ENCODE peak calls at places on chromosomes 7 and 10, in five cellular contexts. R is Caco-2, T is fibroblast of pulmonary artery, K is GM12865, L is AG10803. I is an unnamed sample.

GRCh38 chr7:99395616-99396327 is 12.6 kb downstream of the PDAP1 start:
- DNase-seq in R (no peak), K (no peak), T (no peak), L (no peak), I (no peak)

GRCh38 chr10:95835149-95835860 is 72.5 kb upstream of the CC2D2B start:
- DNase-seq in T (no peak), L (peak), R (no peak), K (peak), I (no peak)

GRCh38 chr7:108723343-108723957 is 153.8 kb downstream of the DNAJB9 start:
- DNase-seq in R (no peak), K (no peak), L (no peak), T (no peak), I (no peak)

GRCh38 chr10:21432266-21432665 is 93.2 kb downstream of the SKIDA1 start:
- DNase-seq in T (no peak), R (peak), L (no peak), K (no peak), I (no peak)

GRCh38 chr7:12788591-12788990 is 101.2 kb downstream of the ARL4A start:
- DNase-seq in L (no peak), K (no peak), T (no peak), R (no peak), I (no peak)

GRCh38 chr7:91164531-91164930 is 99.7 kb upstream of the FZD1 start:
- DNase-seq in K (no peak), L (peak), T (no peak), R (no peak), I (no peak)

GRCh38 chr7:130275826-130276291 is 9.2 kb downstream of the CPA2 start:
- DNase-seq in T (no peak), L (peak), R (no peak), K (no peak), I (no peak)

GRCh38 chr7:46565257-46565656 is 644.2 kb upstream of the IGFBP3 start:
- DNase-seq in R (no peak), T (no peak), L (no peak), K (peak), I (no peak)

GRCh38 chr7:39566056-39566921 is at the start of gene YAE1:
- DNase-seq in R (peak), K (peak), L (peak), T (peak), I (peak)

GRCh38 chr10:33653584-33654367 is 319.3 kb upstream of the NRP1 start:
- DNase-seq in L (peak), K (no peak), T (peak), R (no peak), I (no peak)

GRCh38 chr10:26739087-26739631 is 41.7 kb downstream of the PDSS1 start:
- DNase-seq in L (no peak), R (no peak), K (peak), T (no peak), I (no peak)

GRCh38 chr10:132306951-132307751 is 599 bp downstream of the STK32C start:
- DNase-seq in K (peak), L (no peak), R (peak), T (peak), I (peak)

GRCh38 chr10:26939957-26940354 is 79.2 kb upstream of the ABI1 start:
- DNase-seq in R (no peak), L (no peak), T (no peak), K (no peak), I (no peak)

GRCh38 chr10:78336402-78336791 is 302.7 kb downstream of the RPS24 start:
- DNase-seq in K (no peak), R (no peak), T (peak), L (peak), I (no peak)

GRCh38 chr10:122422266-122422980 is 32.0 kb upstream of the ARMS2 start:
- DNase-seq in T (no peak), K (no peak), R (no peak), L (no peak), I (no peak)

GRCh38 chr7:116177009-116177408 is 33.3 kb upstream of the TES start:
- DNase-seq in L (peak), K (no peak), R (no peak), T (peak), I (no peak)

GRCh38 chr7:116172353-116172752 is 38.0 kb upstream of the TES start:
- DNase-seq in L (peak), R (no peak), K (no peak), T (no peak), I (no peak)

GRCh38 chr7:116171094-116171493 is 39.2 kb upstream of the TES start:
- DNase-seq in T (peak), L (no peak), R (no peak), K (no peak), I (no peak)

GRCh38 chr7:116170180-116170579 is 40.2 kb upstream of the TES start:
- DNase-seq in T (no peak), K (no peak), L (no peak), R (no peak), I (peak)

GRCh38 chr7:116173051-116174028 is 37.0 kb upstream of the TES start:
- DNase-seq in L (peak), R (peak), K (peak), T (peak), I (peak)
- TF ChIP-seq CTCF in L (peak), R (peak), K (peak), T (peak), I (peak)

DNA sequence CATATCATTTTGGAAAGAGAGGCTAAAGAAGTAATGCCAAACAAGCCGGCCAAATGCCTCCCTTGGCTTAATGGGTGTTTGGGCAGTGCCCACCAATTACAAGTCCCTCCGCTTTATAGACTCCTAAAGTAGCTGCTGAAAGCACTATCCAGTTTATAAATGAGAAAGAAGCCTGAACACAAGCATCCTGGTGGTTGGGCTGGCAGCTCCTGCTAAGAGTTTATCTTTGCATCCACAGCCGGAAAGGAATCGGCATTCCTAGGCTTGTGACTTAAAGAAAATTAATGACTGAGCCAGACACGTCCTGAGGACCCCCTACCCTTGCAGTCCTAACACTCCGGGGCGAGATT is 13.1 kb upstream of the NKX2-3 start:
- DNase-seq in R (no peak), T (no peak), L (no peak), K (no peak), I (no peak)
- H3K4me3 ChIP-seq in R (no peak), T (no peak), L (no peak), K (no peak), I (no peak)

GRCh38 chr10:1359599-1359955 is 303.4 kb downstream of the WDR37 start:
- DNase-seq in L (no peak), K (no peak), T (no peak), R (no peak), I (no peak)

GRCh38 chr10:1360581-1361164 is 304.5 kb downstream of the WDR37 start:
- DNase-seq in R (no peak), K (no peak), T (no peak), L (no peak), I (no peak)

GRCh38 chr10:1361411-1362105 is 305.4 kb downstream of the WDR37 start:
- DNase-seq in T (no peak), R (no peak), K (no peak), L (no peak), I (no peak)

GRCh38 chr10:1358860-1359598 is 302.8 kb downstream of the WDR37 start:
- DNase-seq in R (peak), K (no peak), T (no peak), L (no peak), I (no peak)

GRCh38 chr10:1360011-1360580 is 303.9 kb downstream of the WDR37 start:
- DNase-seq in K (no peak), L (no peak), T (no peak), R (no peak), I (no peak)
- TF ChIP-seq CTCF in K (peak), L (no peak), T (no peak), R (peak), I (peak)

GRCh38 chr10:63206576-63206975 is 73.4 kb downstream of the NRBF2 start:
- DNase-seq in K (peak), R (no peak), T (no peak), L (no peak), I (no peak)
- H3K4me3 ChIP-seq in K (peak), R (no peak), T (no peak), L (no peak), I (no peak)

GRCh38 chr7:82605247-82605864 is 161.8 kb upstream of the CACNA2D1 start:
- DNase-seq in T (peak), L (peak), K (peak), R (peak), I (no peak)
- TF ChIP-seq CTCF in T (peak), L (peak), K (peak), R (peak), I (peak)

GRCh38 chr10:88243202-88243744 is 339.8 kb downstream of the RNLS start:
- DNase-seq in L (no peak), R (no peak), T (peak), K (no peak), I (no peak)

GRCh38 chr10:88249450-88249849 is 333.7 kb downstream of the RNLS start:
- DNase-seq in T (no peak), R (no peak), K (no peak), L (no peak), I (no peak)

GRCh38 chr10:88244781-88245350 is 338.3 kb downstream of the RNLS start:
- DNase-seq in K (peak), T (no peak), R (no peak), L (no peak), I (no peak)

GRCh38 chr10:88243847-88244730 is 339.0 kb downstream of the RNLS start:
- DNase-seq in T (peak), L (no peak), K (no peak), R (no peak), I (no peak)

DNA sequence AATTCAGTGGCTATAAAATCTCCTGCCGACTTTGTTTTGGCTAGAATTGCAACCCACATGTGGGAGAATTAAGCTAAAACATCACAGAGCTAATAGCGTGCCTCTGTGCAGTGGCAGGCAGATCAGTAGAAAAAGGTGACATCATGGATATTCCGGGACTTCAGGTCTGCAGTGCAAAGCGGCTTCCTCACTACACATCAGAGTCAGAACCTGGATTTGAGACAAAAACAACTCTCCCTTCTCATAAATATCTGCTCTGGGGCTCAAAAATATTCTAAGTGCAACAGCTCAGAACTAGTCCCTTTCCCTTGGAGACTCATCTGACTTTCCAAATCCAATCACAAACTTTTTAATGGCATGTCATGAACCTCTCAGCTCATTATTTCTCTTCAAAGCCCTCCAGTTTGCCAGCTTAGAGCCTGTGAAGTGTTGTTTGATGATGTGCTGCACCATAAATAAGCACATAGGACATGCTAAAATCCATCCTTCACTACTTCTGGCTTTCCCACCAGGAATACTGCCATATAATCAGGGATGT is 337.1 kb downstream of the RNLS start:
- DNase-seq in L (peak), R (no peak), K (no peak), T (peak), I (no peak)
- H3K4me3 ChIP-seq in L (peak), R (no peak), K (no peak), T (no peak), I (no peak)

GRCh38 chr7:77903597-77903996 is 105.0 kb downstream of the PHTF2 start:
- DNase-seq in K (peak), R (peak), T (no peak), L (peak), I (no peak)
- TF ChIP-seq CTCF in K (peak), R (peak), T (peak), L (peak), I (peak)